ENCODE peak calls at places on chromosomes 5 and 9, in four cellular contexts. E is fibroblast of the aortic adventitia, I is thoracic aorta, Q is AG10803. N is an unnamed sample.

GRCh38 chr9:35311891-35312639 is 150.3 kb downstream of the UNC13B start:
- DNase-seq in E (peak; percentile 35), I (no peak), Q (peak; percentile 9), N (no peak)

GRCh38 chr9:70256123-70256551 is 2.6 kb upstream of the SMC5 start:
- DNase-seq in E (peak; percentile 66), I (no peak), Q (peak; percentile 72), N (peak; percentile 90)

GRCh38 chr5:73120222-73121108 is at the start of gene TMEM171:
- DNase-seq in E (peak; percentile 45), I (no peak), Q (peak; percentile 45), N (peak; percentile 50)

GRCh38 chr9:92142329-92142728 is 27.1 kb upstream of the SPTLC1 start:
- DNase-seq in E (no peak), I (no peak), Q (no peak), N (no peak)

GRCh38 chr5:149581931-149582768 is 852 bp downstream of the ARHGEF37 start:
- DNase-seq in E (peak; percentile 43), I (no peak), Q (no peak), N (no peak)

GRCh38 chr5:178211095-178212048 is 7.0 kb downstream of the HNRNPAB start:
- DNase-seq in E (no peak), I (no peak), Q (no peak), N (no peak)

GRCh38 chr5:86880785-86881492 is 263.2 kb downstream of the COX7C start:
- DNase-seq in E (peak; percentile 84), I (no peak), Q (peak; percentile 86), N (peak; percentile 83)

GRCh38 chr5:89267764-89268163 is 384.8 kb upstream of the MEF2C start:
- DNase-seq in E (no peak), I (no peak), Q (no peak), N (no peak)

GRCh38 chr5:28374492-28374934 is 1336.1 kb upstream of the CDH9 start:
- DNase-seq in E (no peak), I (no peak), Q (no peak), N (no peak)

GRCh38 chr9:100427366-100428263 is 672 bp downstream of the MSANTD3 start:
- DNase-seq in E (peak; percentile 69), I (peak; percentile 12), Q (peak; percentile 65), N (peak; percentile 73)

GRCh38 chr5:14870347-14871083 is 1.1 kb downstream of the ANKH start:
- DNase-seq in E (peak; percentile 16), I (no peak), Q (no peak), N (no peak)

GRCh38 chr9:105444130-105444529 is 3.7 kb upstream of the FSD1L start:
- DNase-seq in E (no peak), I (no peak), Q (peak; percentile 53), N (peak; percentile 74)

GRCh38 chr9:88303785-88304495 is 84.3 kb upstream of the SPIN1 start:
- DNase-seq in E (peak; percentile 18), I (no peak), Q (peak; percentile 41), N (peak; percentile 22)

GRCh38 chr9:33465096-33465495 is 8.6 kb downstream of the NOL6 start:
- DNase-seq in E (no peak), I (no peak), Q (no peak), N (no peak)

GRCh38 chr5:172925336-172925948 is 33.8 kb upstream of the RPL26L1 start:
- DNase-seq in E (no peak), I (no peak), Q (no peak), N (no peak)

GRCh38 chr5:176454724-176455394 is 6.7 kb downstream of the FAF2 start:
- DNase-seq in E (no peak), I (no peak), Q (no peak), N (no peak)

GRCh38 chr5:53319306-53319705 is 161.1 kb upstream of the FST start:
- DNase-seq in E (no peak), I (no peak), Q (no peak), N (no peak)

GRCh38 chr9:78356634-78357033 is 59.7 kb downstream of the PSAT1 start:
- DNase-seq in E (no peak), I (no peak), Q (no peak), N (no peak)

GRCh38 chr5:110916373-110917049 is 155.0 kb upstream of the TSLP start:
- DNase-seq in E (peak; percentile 96), I (no peak), Q (peak; percentile 77), N (peak; percentile 99)

GRCh38 chr5:168268949-168269943 is 22.2 kb upstream of the WWC1 start:
- DNase-seq in E (peak; percentile 85), I (peak; percentile 26), Q (peak; percentile 80), N (peak; percentile 86)
- H3K4me3 ChIP-seq in E (peak overlapping the region; percentile 61), I (peak overlapping the region; percentile 67), Q (peak overlapping the region; percentile 56), N (peak overlapping the region; percentile 40)

GRCh38 chr9:86043999-86044398 is 55.4 kb downstream of the GOLM1 start:
- DNase-seq in E (no peak), I (no peak), Q (no peak), N (no peak)
- TF ChIP-seq CTCF in E (no peak), I (no peak), Q (no peak), N (no peak)

GRCh38 chr9:115262952-115263351 is 145.0 kb upstream of the TNC start:
- DNase-seq in E (peak; percentile 21), I (no peak), Q (peak; percentile 34), N (no peak)
- H3K4me3 ChIP-seq in E (no peak overlapping the region), I (no peak overlapping the region), Q (no peak overlapping the region), N (no peak overlapping the region)

GRCh38 chr9:80146466-80146865 is 574.7 kb downstream of the TLE4 start:
- DNase-seq in E (peak; percentile 15), I (no peak), Q (peak; percentile 1), N (peak; percentile 2)
- TF ChIP-seq CTCF in E (peak; percentile 28), I (no peak), Q (peak; percentile 22), N (no peak)

DNA sequence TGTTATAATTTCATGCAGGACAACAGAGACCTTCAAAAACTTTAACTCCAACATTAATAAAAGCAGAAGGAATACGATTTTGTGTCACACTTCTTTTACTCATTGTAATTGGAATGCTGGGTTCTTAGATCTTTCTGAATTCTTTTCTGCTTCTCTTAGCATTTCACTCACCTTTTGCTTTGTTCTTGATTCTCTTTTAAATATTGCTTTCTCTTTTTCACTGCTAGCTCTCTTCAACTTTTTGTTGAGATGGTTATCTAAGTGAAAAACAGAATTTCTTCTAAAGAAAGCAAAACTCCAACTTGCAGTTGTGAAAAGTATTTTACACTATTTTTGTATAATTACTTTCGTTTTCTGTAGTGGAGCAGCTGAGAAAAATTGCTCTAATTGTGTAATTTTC is 212.6 kb upstream of the KIF2A start:
- DNase-seq in E (no peak), I (no peak), Q (no peak), N (no peak)
- H3K4me3 ChIP-seq in E (peak overlapping the region; percentile 5), I (peak overlapping the region; percentile 24), Q (no peak overlapping the region), N (no peak overlapping the region)

DNA sequence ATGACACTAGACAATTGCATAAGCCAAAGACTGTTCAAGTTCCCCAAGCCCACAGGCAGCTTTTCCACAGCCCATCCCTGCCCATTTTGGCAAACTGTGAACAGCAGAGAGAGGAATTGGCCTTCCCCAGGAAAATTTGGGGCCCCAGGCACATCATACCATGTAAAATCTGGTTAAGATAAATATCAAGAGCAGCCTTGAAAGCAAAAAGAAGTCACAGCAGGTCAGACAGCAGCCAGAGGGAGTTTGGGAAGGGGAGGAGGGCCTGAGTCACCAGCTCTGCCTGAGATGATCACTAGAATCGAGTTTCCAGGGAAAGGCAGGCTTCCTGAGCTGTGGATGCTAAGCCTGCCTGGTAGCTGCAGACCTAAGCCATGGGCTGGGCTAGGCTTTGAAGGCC is 179.2 kb downstream of the RFK start:
- DNase-seq in E (peak; percentile 82), I (no peak), Q (peak; percentile 72), N (peak; percentile 72)
- TF ChIP-seq CTCF in E (peak; percentile 31), I (no peak), Q (peak; percentile 29), N (no peak)

DNA sequence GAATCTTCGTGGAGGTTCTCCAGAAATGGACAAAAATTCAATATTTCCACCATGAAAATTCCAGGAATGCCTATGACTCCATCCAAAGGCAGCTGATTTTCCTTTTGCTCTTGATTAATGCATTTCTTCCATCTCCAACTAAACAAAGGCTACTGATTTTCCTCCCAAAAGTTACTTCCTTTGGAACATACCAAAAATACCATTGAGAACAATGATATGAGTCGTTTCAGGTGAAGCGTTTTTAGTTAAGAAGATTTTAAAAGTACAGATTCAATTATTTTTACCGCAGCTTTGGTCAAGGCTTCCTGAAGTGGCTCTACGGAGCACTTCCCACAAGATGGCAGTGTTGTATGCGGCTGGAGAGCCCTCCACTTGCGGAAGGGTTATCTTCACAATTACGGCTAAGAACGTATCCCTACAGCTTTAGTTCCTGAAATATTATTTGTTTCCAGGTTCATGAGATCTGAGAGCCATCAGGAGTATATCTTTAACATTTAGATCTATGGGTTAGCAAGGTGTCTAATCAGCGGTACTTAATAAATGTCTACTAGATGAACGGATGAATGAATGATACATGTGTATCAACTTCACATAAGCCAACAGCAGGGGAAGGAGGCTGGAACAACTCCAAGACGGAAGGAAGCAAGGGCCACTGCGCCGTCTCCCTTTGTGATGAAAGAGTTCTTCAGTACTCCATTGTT is 35.9 kb upstream of the ARSB start:
- DNase-seq in E (peak; percentile 83), I (no peak), Q (peak; percentile 87), N (peak; percentile 61)
- H3K4me3 ChIP-seq in E (no peak overlapping the region), I (peak overlapping the region; percentile 61), Q (peak overlapping the region; percentile 21), N (peak overlapping the region; percentile 26)

GRCh38 chr9:123353984-123354591 is 1.9 kb upstream of the CRB2 start:
- DNase-seq in E (peak; percentile 50), I (peak; percentile 16), Q (peak; percentile 45), N (peak; percentile 60)

GRCh38 chr9:123354806-123355508 is 1.0 kb upstream of the CRB2 start:
- DNase-seq in E (no peak), I (no peak), Q (no peak), N (no peak)

GRCh38 chr9:123357748-123358059 is 1.7 kb downstream of the CRB2 start:
- DNase-seq in E (no peak), I (no peak), Q (no peak), N (no peak)

GRCh38 chr9:123356851-123357747 is 1.1 kb downstream of the CRB2 start:
- DNase-seq in E (no peak), I (no peak), Q (no peak), N (no peak)

DNA sequence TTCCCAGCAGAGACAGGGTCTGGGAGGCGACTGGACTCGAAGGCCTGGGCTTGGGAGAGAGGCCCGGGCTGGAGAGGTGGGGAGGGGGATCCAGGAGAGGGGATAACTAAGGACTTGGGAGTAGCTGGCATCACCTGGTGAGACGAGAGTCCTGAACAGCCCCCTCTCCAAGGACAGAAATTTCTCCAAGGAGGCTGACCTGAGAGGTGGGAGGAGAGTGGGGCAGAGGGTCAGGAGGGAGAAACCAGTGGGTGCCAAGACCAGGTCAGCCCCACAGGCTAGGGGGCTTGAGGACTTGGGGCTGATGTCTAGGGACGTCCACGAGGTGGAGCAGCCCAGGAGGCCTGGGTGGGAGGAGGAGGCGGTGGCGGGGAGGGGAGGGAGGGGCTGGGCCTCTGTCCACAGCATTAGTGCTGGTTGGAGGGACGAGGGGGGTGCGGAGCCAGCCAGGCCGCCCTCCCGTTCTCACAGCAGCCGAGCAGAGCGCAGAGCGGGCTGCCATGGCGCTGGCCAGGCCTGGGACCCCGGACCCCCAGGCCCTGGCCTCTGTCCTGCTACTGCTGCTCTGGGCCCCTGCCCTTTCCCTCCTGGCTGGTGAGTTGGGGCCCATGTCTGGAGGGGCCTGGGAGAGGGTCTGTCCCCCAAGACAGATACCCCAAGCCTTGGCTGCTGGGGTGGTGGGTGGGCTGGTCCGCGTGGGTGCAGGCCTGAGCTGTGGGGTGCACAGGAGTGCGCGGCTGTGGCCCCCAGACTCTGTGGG is at the start of gene CRB2:
- DNase-seq in E (no peak), I (no peak), Q (no peak), N (peak; percentile 36)
- TF ChIP-seq CTCF in E (no peak), I (no peak), Q (no peak), N (peak; percentile 24)

N was measured in fibroblast of villous mesenchyme.